ENCODE peak calls at places on chromosomes 3 and 15, in nine cellular contexts. V is OCI-LY7, T is HCT116, A is GM23248, X is MM.1S, I is neural progenitor cell, L is SK-N-SH, K is hepatocyte, F is GM23338. E is an unnamed sample.

GRCh38 chr3:195394700-195395099 is 48.1 kb downstream of the ACAP2 start:
- DNase-seq in K (no peak), V (no peak), F (peak), A (no peak), X (no peak), L (no peak), I (peak), T (no peak), E (no peak)

GRCh38 chr15:69193948-69194827 is 33.8 kb downstream of the GLCE start:
- DNase-seq in I (no peak), F (no peak), K (no peak), T (no peak), V (no peak), L (no peak), X (no peak), A (peak), E (no peak)

GRCh38 chr15:35757790-35758189 is 211.8 kb upstream of the DPH6 start:
- DNase-seq in X (no peak), F (no peak), V (no peak), A (no peak), I (no peak), K (no peak), T (no peak), L (no peak), E (peak)

GRCh38 chr3:65672876-65673815 is 365.6 kb downstream of the MAGI1 start:
- DNase-seq in V (peak), L (peak), X (peak), T (peak), I (peak), A (peak), K (peak), F (peak), E (peak)

GRCh38 chr3:23629181-23629893 is 176.4 kb upstream of the UBE2E1 start:
- DNase-seq in I (no peak), T (no peak), L (no peak), V (no peak), K (peak), A (peak), F (no peak), X (no peak), E (peak)

GRCh38 chr3:38652934-38653333 is 3.4 kb upstream of the SCN5A start:
- DNase-seq in F (no peak), L (no peak), K (no peak), X (no peak), A (no peak), T (no peak), I (no peak), V (no peak), E (no peak)

GRCh38 chr3:25265284-25265683 is 162.8 kb upstream of the RARB start:
- DNase-seq in V (no peak), A (no peak), X (no peak), K (no peak), F (no peak), L (no peak), T (no peak), I (no peak), E (no peak)

GRCh38 chr3:97269202-97269601 is 454.8 kb downstream of the EPHA6 start:
- DNase-seq in F (peak), K (no peak), X (no peak), T (no peak), A (no peak), I (no peak), V (no peak), L (no peak), E (no peak)

GRCh38 chr3:160027541-160028195 is 39.0 kb downstream of the IL12A start:
- DNase-seq in K (peak), V (no peak), I (no peak), A (peak), X (peak), F (no peak), L (no peak), T (no peak), E (peak)

GRCh38 chr3:106332884-106333283 is 464.1 kb upstream of the CBLB start:
- DNase-seq in V (no peak), X (no peak), A (no peak), F (peak), I (no peak), L (no peak), K (no peak), T (no peak), E (peak)

GRCh38 chr15:27418729-27419128 is 447.7 kb downstream of the GABRG3 start:
- DNase-seq in L (peak), I (peak), V (peak), F (peak), K (peak), A (peak), T (no peak), X (peak), E (no peak)

GRCh38 chr3:14505803-14506500 is 34.2 kb downstream of the GRIP2 start:
- DNase-seq in V (no peak), A (no peak), L (no peak), K (no peak), X (no peak), T (no peak), I (no peak), F (no peak), E (no peak)

GRCh38 chr3:184502123-184502667 is 59.4 kb upstream of the EPHB3 start:
- DNase-seq in T (no peak), V (no peak), A (no peak), F (no peak), I (no peak), K (no peak), L (no peak), X (no peak), E (no peak)

GRCh38 chr15:56537881-56538280 is 72.9 kb upstream of the MNS1 start:
- DNase-seq in K (no peak), F (no peak), X (peak), A (no peak), I (no peak), V (peak), T (no peak), L (no peak), E (no peak)

GRCh38 chr15:56528136-56528535 is 63.2 kb upstream of the MNS1 start:
- DNase-seq in F (no peak), V (no peak), A (no peak), I (no peak), L (no peak), X (no peak), T (no peak), K (no peak), E (no peak)

GRCh38 chr15:56533741-56534416 is 68.9 kb upstream of the MNS1 start:
- DNase-seq in V (peak), F (no peak), A (no peak), X (no peak), L (no peak), I (no peak), T (no peak), K (no peak), E (no peak)

DNA sequence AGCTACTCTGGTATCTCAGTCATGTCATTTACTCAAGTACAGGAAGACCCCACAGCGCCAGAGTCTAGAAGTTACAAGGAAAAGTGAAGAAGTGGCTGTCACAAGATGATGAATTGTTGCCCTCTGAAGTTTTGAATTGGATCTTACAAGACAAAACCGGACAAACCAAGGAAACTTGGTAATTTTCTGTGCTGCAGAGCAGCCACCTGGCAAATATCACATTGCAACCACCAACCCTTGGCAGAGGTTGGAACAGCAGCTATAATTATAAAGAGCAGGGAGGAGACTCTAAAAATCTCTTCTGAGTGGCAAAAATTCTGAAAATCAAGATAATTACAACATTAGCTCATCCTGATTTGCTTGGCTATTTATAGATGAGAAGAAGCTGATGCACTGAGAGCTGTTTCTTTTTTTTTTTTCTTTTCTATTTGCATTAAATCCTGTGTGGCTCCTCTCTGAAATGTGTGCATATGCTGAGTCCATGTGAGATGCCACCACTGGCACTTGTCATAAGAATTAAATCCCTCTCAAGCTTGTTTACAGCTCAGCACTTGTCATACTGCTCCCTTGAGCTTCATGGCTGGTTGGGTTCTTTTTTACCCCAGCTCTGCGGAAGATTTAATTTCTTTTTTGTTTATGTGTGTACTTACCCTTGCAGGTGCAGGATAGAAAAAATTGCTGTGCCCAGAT is 68.0 kb upstream of the MNS1 start:
- DNase-seq in A (no peak), X (peak), K (no peak), L (no peak), F (no peak), V (peak), I (no peak), T (no peak), E (no peak)
- TF ChIP-seq EZH2phosphoT487 in A (no peak), X (no peak), K (no peak), L (no peak), F (no peak), V (no peak), I (no peak), T (no peak), E (no peak)

DNA sequence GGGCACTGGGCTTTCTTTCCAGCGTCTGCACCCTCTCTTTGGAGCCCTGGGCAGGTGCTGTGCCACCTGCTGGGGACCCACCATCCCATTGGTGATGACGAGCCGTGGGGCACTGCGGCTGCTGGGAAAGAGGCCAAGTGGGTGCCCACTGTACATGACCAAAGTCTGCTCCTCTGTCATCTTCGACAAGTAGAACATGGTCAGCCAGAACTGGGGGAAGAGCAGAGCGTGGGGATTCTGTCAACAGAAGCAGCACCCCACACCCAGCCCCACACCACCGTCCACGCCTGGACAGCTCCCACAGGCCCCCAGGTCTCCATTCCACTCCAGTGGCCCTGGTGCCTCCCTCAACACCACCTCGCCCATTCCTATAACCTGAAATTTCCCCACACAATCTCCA is 9.7 kb downstream of the UROC1 start:
- DNase-seq in K (no peak), F (no peak), L (no peak), X (no peak), I (no peak), T (no peak), V (no peak), A (no peak), E (no peak)
- TF ChIP-seq EZH2phosphoT487 in K (no peak), F (no peak), L (no peak), X (no peak), I (no peak), T (no peak), V (no peak), A (no peak), E (no peak)

GRCh38 chr15:70556376-70556775 is 207.0 kb downstream of the UACA start:
- DNase-seq in I (no peak), A (no peak), K (no peak), T (no peak), V (no peak), X (no peak), F (no peak), L (no peak), E (no peak)

GRCh38 chr15:70558406-70559222 is 204.7 kb downstream of the UACA start:
- DNase-seq in A (no peak), X (no peak), T (no peak), L (no peak), K (no peak), I (no peak), F (no peak), V (no peak), E (no peak)

GRCh38 chr15:70556804-70557203 is 206.6 kb downstream of the UACA start:
- DNase-seq in F (no peak), X (no peak), A (no peak), K (no peak), T (no peak), V (no peak), I (no peak), L (no peak), E (no peak)

GRCh38 chr15:70559223-70559823 is 204.0 kb downstream of the UACA start:
- DNase-seq in L (peak), X (no peak), A (peak), F (no peak), I (no peak), V (peak), K (peak), T (no peak), E (no peak)

DNA sequence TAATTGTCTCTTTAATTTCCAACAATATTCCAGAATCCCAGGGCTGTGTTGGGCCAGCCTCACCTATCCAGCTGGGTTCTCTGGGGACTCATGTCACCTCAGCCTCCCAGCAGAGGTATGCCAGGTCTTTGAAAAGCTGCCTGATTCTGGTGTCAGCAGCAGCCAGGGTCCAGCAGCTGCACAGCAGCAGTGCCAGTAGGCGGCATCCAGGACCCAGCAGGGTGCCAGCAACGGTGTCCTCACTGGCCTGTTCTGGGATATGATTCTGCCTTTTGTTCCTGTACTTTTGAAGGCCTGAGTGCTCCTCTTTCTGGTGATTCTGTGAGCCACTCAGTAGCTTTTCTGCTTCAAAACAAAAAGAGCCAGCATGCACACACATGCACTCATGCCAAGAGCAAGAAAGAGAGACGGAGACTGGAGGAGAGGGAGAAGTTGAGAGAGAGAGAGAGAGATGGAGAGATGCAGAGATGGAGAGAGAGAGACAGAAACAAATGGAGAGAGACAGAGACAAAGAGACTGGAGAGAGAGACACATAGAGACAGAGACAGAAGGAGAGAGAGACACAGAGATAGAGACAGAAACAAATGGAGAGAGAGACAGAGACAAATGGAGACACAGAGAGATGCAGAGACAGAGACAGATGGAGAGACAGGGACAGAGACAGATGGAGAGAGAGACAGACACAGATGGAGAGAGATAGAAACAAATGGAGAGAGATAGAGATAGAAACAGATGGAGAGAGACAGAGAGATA is 205.7 kb downstream of the UACA start:
- DNase-seq in X (no peak), A (no peak), I (no peak), T (no peak), V (no peak), L (no peak), K (no peak), F (no peak), E (no peak)
- TF ChIP-seq EZH2phosphoT487 in X (no peak), A (no peak), I (no peak), T (no peak), V (no peak), L (no peak), K (no peak), F (no peak), E (no peak)

GRCh38 chr3:105255351-105255750 is 111.4 kb upstream of the ALCAM start:
- DNase-seq in X (no peak), I (no peak), A (no peak), V (no peak), T (no peak), K (no peak), F (no peak), L (no peak), E (no peak)
- TF ChIP-seq EZH2phosphoT487 in X (no peak), I (no peak), A (no peak), V (no peak), T (no peak), K (no peak), F (no peak), L (no peak), E (no peak)

GRCh38 chr3:112351823-112352222 is 18.9 kb downstream of the CD200 start:
- DNase-seq in L (no peak), V (no peak), F (peak), A (no peak), T (no peak), K (no peak), X (no peak), I (no peak), E (no peak)

GRCh38 chr3:112352720-112353119 is 19.8 kb downstream of the CD200 start:
- DNase-seq in I (no peak), T (no peak), V (no peak), L (no peak), F (no peak), A (no peak), X (no peak), K (no peak), E (no peak)

GRCh38 chr3:112353365-112353764 is 20.4 kb downstream of the CD200 start:
- DNase-seq in K (no peak), L (no peak), I (no peak), T (no peak), A (no peak), V (no peak), X (no peak), F (no peak), E (no peak)

GRCh38 chr3:112357888-112358287 is 24.9 kb downstream of the CD200 start:
- DNase-seq in T (no peak), X (no peak), V (no peak), L (no peak), F (no peak), I (no peak), K (no peak), A (no peak), E (no peak)

GRCh38 chr3:112354642-112355333 is 21.8 kb downstream of the CD200 start:
- DNase-seq in I (no peak), T (no peak), L (no peak), K (no peak), A (no peak), X (no peak), F (peak), V (no peak), E (no peak)
- TF ChIP-seq EZH2phosphoT487 in I (no peak), T (no peak), L (no peak), K (no peak), A (no peak), X (no peak), F (no peak), V (no peak), E (no peak)

GRCh38 chr15:63090502-63091286 is 31.0 kb upstream of the LACTB start:
- DNase-seq in K (no peak), I (no peak), T (no peak), V (no peak), X (no peak), L (no peak), F (no peak), A (no peak), E (no peak)

GRCh38 chr15:63093486-63094205 is 28.0 kb upstream of the LACTB start:
- DNase-seq in K (peak), I (peak), X (peak), T (peak), F (peak), A (peak), V (peak), L (peak), E (peak)

GRCh38 chr15:63089260-63090043 is 32.2 kb upstream of the LACTB start:
- DNase-seq in L (peak), F (peak), K (peak), V (no peak), X (no peak), I (no peak), A (peak), T (no peak), E (peak)

GRCh38 chr15:63091679-63092078 is 30.0 kb upstream of the LACTB start:
- DNase-seq in I (no peak), X (no peak), L (no peak), K (no peak), T (no peak), F (no peak), A (no peak), V (no peak), E (no peak)

DNA sequence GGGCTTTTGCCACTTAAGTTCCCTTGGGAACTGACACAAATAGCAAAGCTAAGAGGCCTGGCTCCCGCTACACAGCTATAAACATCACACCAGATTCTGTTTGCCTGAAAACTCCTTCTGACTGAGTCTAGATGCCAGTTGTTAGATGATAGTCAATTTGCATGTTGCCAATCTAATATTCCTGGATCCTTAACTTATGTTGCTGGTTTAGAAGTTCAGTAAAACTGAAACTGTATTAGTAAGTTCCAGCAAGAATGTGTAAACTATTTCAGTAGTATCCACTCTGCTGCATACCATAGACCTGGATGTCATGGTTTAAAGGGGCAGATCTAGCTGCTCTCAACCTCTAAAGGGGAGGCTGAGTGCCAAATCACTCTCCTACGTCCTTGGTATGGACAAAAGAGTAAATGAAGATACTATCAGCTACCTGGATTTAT is 27.1 kb upstream of the LACTB start:
- DNase-seq in A (peak), T (no peak), L (no peak), V (no peak), X (no peak), F (no peak), I (no peak), K (no peak), E (no peak)
- TF ChIP-seq EZH2phosphoT487 in A (no peak), T (no peak), L (no peak), V (no peak), X (no peak), F (no peak), I (no peak), K (no peak), E (no peak)

DNA sequence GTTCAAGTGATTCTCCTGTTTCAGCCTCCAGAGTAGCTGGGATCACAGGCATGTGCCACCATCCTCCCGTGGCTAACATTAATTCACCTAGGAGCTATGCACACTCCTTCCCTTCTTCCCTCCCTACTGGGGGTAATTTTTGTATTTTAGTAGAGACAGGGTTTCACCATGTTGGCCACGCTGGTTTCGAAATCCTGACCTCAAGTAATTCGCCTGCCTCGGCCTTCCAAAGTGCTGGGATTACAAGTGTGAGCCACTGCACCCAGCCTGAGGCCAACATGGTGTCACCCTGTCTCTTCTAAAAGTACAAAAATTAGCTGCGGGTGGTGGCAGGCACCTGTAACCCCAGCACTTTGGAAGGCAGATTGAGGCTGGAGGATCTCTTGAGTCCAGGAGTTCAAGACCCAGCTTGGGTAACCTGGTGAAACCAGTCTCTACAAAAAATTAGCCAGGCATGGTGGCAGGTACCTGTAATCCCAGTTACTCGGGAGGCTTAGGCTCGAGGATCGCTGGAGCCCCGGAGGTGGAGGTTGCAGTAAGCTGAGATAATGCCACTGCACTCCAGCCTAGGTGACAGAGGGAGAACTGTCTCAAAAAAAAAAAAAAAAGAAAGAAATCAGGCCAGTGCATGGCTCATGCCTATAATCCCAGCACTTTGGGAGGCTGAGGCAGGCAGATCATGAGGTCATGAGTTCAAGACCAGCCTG is 6.1 kb downstream of the RNU5B-1 start:
- DNase-seq in T (no peak), L (no peak), K (no peak), V (no peak), X (no peak), F (no peak), A (peak), I (no peak), E (no peak)
- TF ChIP-seq EZH2phosphoT487 in T (no peak), L (no peak), K (no peak), V (no peak), X (no peak), F (no peak), A (no peak), I (no peak), E (no peak)

E was measured in PC-3.